ENCODE peak calls at places on chromosomes 1 and 21, in ten cellular contexts. N, B, U, M, Y, D, J, H, E and L are unnamed samples.
A peak's percentile ranks its signal among the peaks of the same experiment; 100 is the strongest.

GRCh38 chr1:159867322-159868064 is 5.0 kb upstream of the VSIG8 start:
- DNase-seq in H (no peak), J (no peak), Y (peak; percentile 45), U (peak; percentile 50), M (no peak), B (peak; percentile 54), N (no peak), E (no peak), D (no peak), L (peak; percentile 70)

GRCh38 chr1:180253585-180254495 is 23.8 kb downstream of the LHX4 start:
- DNase-seq in U (no peak), M (no peak), H (no peak), E (no peak), B (no peak), D (no peak), N (no peak), Y (no peak), J (no peak), L (no peak)

GRCh38 chr1:63593303-63593886 is at the start of gene PGM1:
- DNase-seq in J (peak; percentile 34), N (peak; percentile 68), B (peak; percentile 69), H (peak; percentile 74), M (peak; percentile 81), D (peak; percentile 49), Y (peak; percentile 55), U (peak; percentile 86), E (peak; percentile 70), L (peak; percentile 85)

GRCh38 chr1:5311147-5311546 is 656.7 kb downstream of the AJAP1 start:
- DNase-seq in D (no peak), N (no peak), U (no peak), M (no peak), Y (no peak), E (no peak), H (no peak), J (no peak), B (no peak), L (no peak)

GRCh38 chr21:39097981-39098380 is 85.3 kb downstream of the PSMG1 start:
- DNase-seq in M (no peak), E (no peak), U (no peak), H (no peak), J (no peak), Y (no peak), N (no peak), D (no peak), B (no peak), L (no peak)

GRCh38 chr21:42513985-42514882 is 582 bp downstream of the SLC37A1 start:
- DNase-seq in U (no peak), Y (no peak), D (no peak), H (no peak), J (no peak), M (peak; percentile 25), N (no peak), E (no peak), B (peak; percentile 36), L (peak; percentile 53)

GRCh38 chr1:38724160-38725131 is 135.1 kb downstream of the RRAGC start:
- DNase-seq in J (no peak), B (no peak), D (no peak), M (no peak), H (no peak), E (no peak), Y (no peak), U (no peak), N (no peak), L (no peak)

GRCh38 chr1:185499986-185500626 is 183.1 kb upstream of the IVNS1ABP start:
- DNase-seq in Y (peak; percentile 82), B (no peak), H (no peak), J (no peak), M (no peak), D (no peak), N (no peak), U (peak; percentile 56), E (no peak), L (no peak)

GRCh38 chr1:204692320-204692851 is 6.8 kb upstream of the LRRN2 start:
- DNase-seq in D (no peak), N (no peak), J (no peak), M (no peak), E (no peak), H (no peak), U (no peak), B (no peak), Y (no peak), L (no peak)